ENCODE peak calls at places on chromosome 6, in nine cellular contexts. One of them, this sample, is unnamed.

GRCh38 chr6:32684246-32684645 is 17.8 kb upstream of the HLA-DQB1 start:
- DNase-seq in HCEC 1CT: no peak
- DNase-seq in mammary epithelial cell: no peak
- DNase-seq in activated T-helper 2 cell treated with anti-CD3 and anti-CD28 coated beads, Interferon-gamma antibody, Interleukin-2, Interleukin-4, amounts not matched to agents 10 μg/mL and 5 μg/mL and 100 μg/mL, durations not matched to agents 14 hours and 24 hours and 36 hours: no peak
- DNase-seq in cardiac fibroblast: no peak
- DNase-seq in nephron progenitor cell: no peak
- DNase-seq in GM10248: no peak
- DNase-seq in Daoy: no peak
- DNase-seq in stimulated activated CD4-positive, alpha-beta T cell treated with anti-CD3 and anti-CD28 coated beads, Interleukin-1b, Interleukin-23, amount 100 ng/mL, for 48 hours: no peak
- DNase-seq in this sample: no peak

GRCh38 chr6:16103708-16104107 is 25.2 kb upstream of the MYLIP start:
- DNase-seq in HCEC 1CT: no peak
- DNase-seq in mammary epithelial cell: no peak
- DNase-seq in activated T-helper 2 cell treated with anti-CD3 and anti-CD28 coated beads, Interferon-gamma antibody, Interleukin-2, Interleukin-4, amounts not matched to agents 10 μg/mL and 5 μg/mL and 100 μg/mL, durations not matched to agents 14 hours and 24 hours and 36 hours: no peak
- DNase-seq in cardiac fibroblast: no peak
- DNase-seq in nephron progenitor cell: peak
- DNase-seq in GM10248: no peak
- DNase-seq in Daoy: no peak
- DNase-seq in stimulated activated CD4-positive, alpha-beta T cell treated with anti-CD3 and anti-CD28 coated beads, Interleukin-1b, Interleukin-23, amount 100 ng/mL, for 48 hours: no peak
- DNase-seq in this sample: no peak

GRCh38 chr6:144360401-144360800 is 75.3 kb downstream of the UTRN start:
- DNase-seq in HCEC 1CT: no peak
- DNase-seq in mammary epithelial cell: no peak
- DNase-seq in activated T-helper 2 cell treated with anti-CD3 and anti-CD28 coated beads, Interferon-gamma antibody, Interleukin-2, Interleukin-4, amounts not matched to agents 10 μg/mL and 5 μg/mL and 100 μg/mL, durations not matched to agents 14 hours and 24 hours and 36 hours: no peak
- DNase-seq in cardiac fibroblast: no peak
- DNase-seq in nephron progenitor cell: no peak
- DNase-seq in GM10248: no peak
- DNase-seq in Daoy: peak
- DNase-seq in stimulated activated CD4-positive, alpha-beta T cell treated with anti-CD3 and anti-CD28 coated beads, Interleukin-1b, Interleukin-23, amount 100 ng/mL, for 48 hours: no peak
- DNase-seq in this sample: no peak

GRCh38 chr6:7526755-7527154 is 14.7 kb upstream of the DSP start:
- DNase-seq in HCEC 1CT: no peak
- DNase-seq in mammary epithelial cell: no peak
- DNase-seq in activated T-helper 2 cell treated with anti-CD3 and anti-CD28 coated beads, Interferon-gamma antibody, Interleukin-2, Interleukin-4, amounts not matched to agents 10 μg/mL and 5 μg/mL and 100 μg/mL, durations not matched to agents 14 hours and 24 hours and 36 hours: no peak
- DNase-seq in cardiac fibroblast: no peak
- DNase-seq in nephron progenitor cell: no peak
- DNase-seq in GM10248: no peak
- DNase-seq in Daoy: no peak
- DNase-seq in stimulated activated CD4-positive, alpha-beta T cell treated with anti-CD3 and anti-CD28 coated beads, Interleukin-1b, Interleukin-23, amount 100 ng/mL, for 48 hours: no peak
- DNase-seq in this sample: no peak

GRCh38 chr6:163148781-163149534 is 265.6 kb upstream of the QKI start:
- DNase-seq in HCEC 1CT: no peak
- DNase-seq in mammary epithelial cell: no peak
- DNase-seq in activated T-helper 2 cell treated with anti-CD3 and anti-CD28 coated beads, Interferon-gamma antibody, Interleukin-2, Interleukin-4, amounts not matched to agents 10 μg/mL and 5 μg/mL and 100 μg/mL, durations not matched to agents 14 hours and 24 hours and 36 hours: no peak
- DNase-seq in cardiac fibroblast: no peak
- DNase-seq in nephron progenitor cell: no peak
- DNase-seq in GM10248: no peak
- DNase-seq in Daoy: no peak
- DNase-seq in stimulated activated CD4-positive, alpha-beta T cell treated with anti-CD3 and anti-CD28 coated beads, Interleukin-1b, Interleukin-23, amount 100 ng/mL, for 48 hours: no peak
- DNase-seq in this sample: no peak

GRCh38 chr6:113427617-113428016 is 429.5 kb upstream of the MARCKS start:
- DNase-seq in HCEC 1CT: no peak
- DNase-seq in mammary epithelial cell: no peak
- DNase-seq in activated T-helper 2 cell treated with anti-CD3 and anti-CD28 coated beads, Interferon-gamma antibody, Interleukin-2, Interleukin-4, amounts not matched to agents 10 μg/mL and 5 μg/mL and 100 μg/mL, durations not matched to agents 14 hours and 24 hours and 36 hours: no peak
- DNase-seq in cardiac fibroblast: no peak
- DNase-seq in nephron progenitor cell: no peak
- DNase-seq in GM10248: no peak
- DNase-seq in Daoy: no peak
- DNase-seq in stimulated activated CD4-positive, alpha-beta T cell treated with anti-CD3 and anti-CD28 coated beads, Interleukin-1b, Interleukin-23, amount 100 ng/mL, for 48 hours: no peak
- DNase-seq in this sample: no peak

GRCh38 chr6:90885611-90886056 is 298.8 kb upstream of the MAP3K7 start:
- DNase-seq in HCEC 1CT: no peak
- DNase-seq in mammary epithelial cell: peak
- DNase-seq in activated T-helper 2 cell treated with anti-CD3 and anti-CD28 coated beads, Interferon-gamma antibody, Interleukin-2, Interleukin-4, amounts not matched to agents 10 μg/mL and 5 μg/mL and 100 μg/mL, durations not matched to agents 14 hours and 24 hours and 36 hours: no peak
- DNase-seq in cardiac fibroblast: no peak
- DNase-seq in nephron progenitor cell: no peak
- DNase-seq in GM10248: no peak
- DNase-seq in Daoy: peak
- DNase-seq in stimulated activated CD4-positive, alpha-beta T cell treated with anti-CD3 and anti-CD28 coated beads, Interleukin-1b, Interleukin-23, amount 100 ng/mL, for 48 hours: no peak
- DNase-seq in this sample: no peak

GRCh38 chr6:26295691-26296555 is 69.1 kb upstream of the BTN3A2 start:
- DNase-seq in HCEC 1CT: peak
- DNase-seq in mammary epithelial cell: peak
- DNase-seq in activated T-helper 2 cell treated with anti-CD3 and anti-CD28 coated beads, Interferon-gamma antibody, Interleukin-2, Interleukin-4, amounts not matched to agents 10 μg/mL and 5 μg/mL and 100 μg/mL, durations not matched to agents 14 hours and 24 hours and 36 hours: no peak
- DNase-seq in cardiac fibroblast: peak
- DNase-seq in nephron progenitor cell: no peak
- DNase-seq in GM10248: no peak
- DNase-seq in Daoy: peak
- DNase-seq in stimulated activated CD4-positive, alpha-beta T cell treated with anti-CD3 and anti-CD28 coated beads, Interleukin-1b, Interleukin-23, amount 100 ng/mL, for 48 hours: no peak
- DNase-seq in this sample: no peak

GRCh38 chr6:3291987-3292386 is 33.2 kb downstream of the PSMG4 start:
- DNase-seq in HCEC 1CT: no peak
- DNase-seq in mammary epithelial cell: no peak
- DNase-seq in activated T-helper 2 cell treated with anti-CD3 and anti-CD28 coated beads, Interferon-gamma antibody, Interleukin-2, Interleukin-4, amounts not matched to agents 10 μg/mL and 5 μg/mL and 100 μg/mL, durations not matched to agents 14 hours and 24 hours and 36 hours: no peak
- DNase-seq in cardiac fibroblast: peak
- DNase-seq in nephron progenitor cell: no peak
- DNase-seq in GM10248: no peak
- DNase-seq in Daoy: no peak
- DNase-seq in stimulated activated CD4-positive, alpha-beta T cell treated with anti-CD3 and anti-CD28 coated beads, Interleukin-1b, Interleukin-23, amount 100 ng/mL, for 48 hours: no peak
- DNase-seq in this sample: no peak

GRCh38 chr6:3388786-3389185 is 68.1 kb downstream of the SLC22A23 start:
- DNase-seq in HCEC 1CT: no peak
- DNase-seq in mammary epithelial cell: no peak
- DNase-seq in activated T-helper 2 cell treated with anti-CD3 and anti-CD28 coated beads, Interferon-gamma antibody, Interleukin-2, Interleukin-4, amounts not matched to agents 10 μg/mL and 5 μg/mL and 100 μg/mL, durations not matched to agents 14 hours and 24 hours and 36 hours: no peak
- DNase-seq in cardiac fibroblast: no peak
- DNase-seq in nephron progenitor cell: no peak
- DNase-seq in GM10248: peak
- DNase-seq in Daoy: no peak
- DNase-seq in stimulated activated CD4-positive, alpha-beta T cell treated with anti-CD3 and anti-CD28 coated beads, Interleukin-1b, Interleukin-23, amount 100 ng/mL, for 48 hours: no peak
- DNase-seq in this sample: no peak

GRCh38 chr6:11364971-11365397 is 132.5 kb upstream of the NEDD9 start:
- DNase-seq in HCEC 1CT: peak
- DNase-seq in mammary epithelial cell: no peak
- DNase-seq in activated T-helper 2 cell treated with anti-CD3 and anti-CD28 coated beads, Interferon-gamma antibody, Interleukin-2, Interleukin-4, amounts not matched to agents 10 μg/mL and 5 μg/mL and 100 μg/mL, durations not matched to agents 14 hours and 24 hours and 36 hours: no peak
- DNase-seq in cardiac fibroblast: peak
- DNase-seq in nephron progenitor cell: no peak
- DNase-seq in GM10248: no peak
- DNase-seq in Daoy: no peak
- DNase-seq in stimulated activated CD4-positive, alpha-beta T cell treated with anti-CD3 and anti-CD28 coated beads, Interleukin-1b, Interleukin-23, amount 100 ng/mL, for 48 hours: no peak
- DNase-seq in this sample: no peak

GRCh38 chr6:54002118-54002517 is 109.1 kb upstream of the MLIP start:
- DNase-seq in HCEC 1CT: no peak
- DNase-seq in mammary epithelial cell: peak
- DNase-seq in activated T-helper 2 cell treated with anti-CD3 and anti-CD28 coated beads, Interferon-gamma antibody, Interleukin-2, Interleukin-4, amounts not matched to agents 10 μg/mL and 5 μg/mL and 100 μg/mL, durations not matched to agents 14 hours and 24 hours and 36 hours: no peak
- DNase-seq in cardiac fibroblast: no peak
- DNase-seq in nephron progenitor cell: no peak
- DNase-seq in GM10248: no peak
- DNase-seq in Daoy: no peak
- DNase-seq in stimulated activated CD4-positive, alpha-beta T cell treated with anti-CD3 and anti-CD28 coated beads, Interleukin-1b, Interleukin-23, amount 100 ng/mL, for 48 hours: no peak
- DNase-seq in this sample: no peak

GRCh38 chr6:66699385-66699784 is 992.4 kb upstream of the EYS start:
- DNase-seq in HCEC 1CT: no peak
- DNase-seq in mammary epithelial cell: no peak
- DNase-seq in activated T-helper 2 cell treated with anti-CD3 and anti-CD28 coated beads, Interferon-gamma antibody, Interleukin-2, Interleukin-4, amounts not matched to agents 10 μg/mL and 5 μg/mL and 100 μg/mL, durations not matched to agents 14 hours and 24 hours and 36 hours: no peak
- DNase-seq in cardiac fibroblast: no peak
- DNase-seq in nephron progenitor cell: no peak
- DNase-seq in GM10248: no peak
- DNase-seq in Daoy: no peak
- DNase-seq in stimulated activated CD4-positive, alpha-beta T cell treated with anti-CD3 and anti-CD28 coated beads, Interleukin-1b, Interleukin-23, amount 100 ng/mL, for 48 hours: no peak
- DNase-seq in this sample: no peak

GRCh38 chr6:28907394-28907793 is 16.4 kb downstream of the TRIM27 start:
- DNase-seq in HCEC 1CT: peak
- DNase-seq in mammary epithelial cell: peak
- DNase-seq in activated T-helper 2 cell treated with anti-CD3 and anti-CD28 coated beads, Interferon-gamma antibody, Interleukin-2, Interleukin-4, amounts not matched to agents 10 μg/mL and 5 μg/mL and 100 μg/mL, durations not matched to agents 14 hours and 24 hours and 36 hours: no peak
- DNase-seq in cardiac fibroblast: peak
- DNase-seq in nephron progenitor cell: no peak
- DNase-seq in GM10248: no peak
- DNase-seq in Daoy: peak
- DNase-seq in stimulated activated CD4-positive, alpha-beta T cell treated with anti-CD3 and anti-CD28 coated beads, Interleukin-1b, Interleukin-23, amount 100 ng/mL, for 48 hours: no peak
- DNase-seq in this sample: no peak

GRCh38 chr6:43014434-43014909 is 423 bp downstream of the KLHDC3 start:
- DNase-seq in HCEC 1CT: peak
- DNase-seq in mammary epithelial cell: peak
- DNase-seq in activated T-helper 2 cell treated with anti-CD3 and anti-CD28 coated beads, Interferon-gamma antibody, Interleukin-2, Interleukin-4, amounts not matched to agents 10 μg/mL and 5 μg/mL and 100 μg/mL, durations not matched to agents 14 hours and 24 hours and 36 hours: no peak
- DNase-seq in cardiac fibroblast: peak
- DNase-seq in nephron progenitor cell: no peak
- DNase-seq in GM10248: no peak
- DNase-seq in Daoy: no peak
- DNase-seq in stimulated activated CD4-positive, alpha-beta T cell treated with anti-CD3 and anti-CD28 coated beads, Interleukin-1b, Interleukin-23, amount 100 ng/mL, for 48 hours: no peak
- DNase-seq in this sample: no peak

GRCh38 chr6:7742214-7742613 is 16.3 kb downstream of the BMP6 start:
- DNase-seq in HCEC 1CT: no peak
- DNase-seq in mammary epithelial cell: no peak
- DNase-seq in activated T-helper 2 cell treated with anti-CD3 and anti-CD28 coated beads, Interferon-gamma antibody, Interleukin-2, Interleukin-4, amounts not matched to agents 10 μg/mL and 5 μg/mL and 100 μg/mL, durations not matched to agents 14 hours and 24 hours and 36 hours: no peak
- DNase-seq in cardiac fibroblast: no peak
- DNase-seq in nephron progenitor cell: no peak
- DNase-seq in GM10248: no peak
- DNase-seq in Daoy: no peak
- DNase-seq in stimulated activated CD4-positive, alpha-beta T cell treated with anti-CD3 and anti-CD28 coated beads, Interleukin-1b, Interleukin-23, amount 100 ng/mL, for 48 hours: no peak
- DNase-seq in this sample: no peak

GRCh38 chr6:155174576-155175174 is 89.1 kb upstream of the CLDN20 start:
- DNase-seq in HCEC 1CT: peak
- DNase-seq in mammary epithelial cell: peak
- DNase-seq in activated T-helper 2 cell treated with anti-CD3 and anti-CD28 coated beads, Interferon-gamma antibody, Interleukin-2, Interleukin-4, amounts not matched to agents 10 μg/mL and 5 μg/mL and 100 μg/mL, durations not matched to agents 14 hours and 24 hours and 36 hours: peak
- DNase-seq in cardiac fibroblast: peak
- DNase-seq in nephron progenitor cell: peak
- DNase-seq in GM10248: peak
- DNase-seq in Daoy: peak
- DNase-seq in stimulated activated CD4-positive, alpha-beta T cell treated with anti-CD3 and anti-CD28 coated beads, Interleukin-1b, Interleukin-23, amount 100 ng/mL, for 48 hours: peak
- DNase-seq in this sample: peak

GRCh38 chr6:4518506-4518905 is 257.7 kb upstream of the CDYL start:
- DNase-seq in HCEC 1CT: peak
- DNase-seq in mammary epithelial cell: peak
- DNase-seq in activated T-helper 2 cell treated with anti-CD3 and anti-CD28 coated beads, Interferon-gamma antibody, Interleukin-2, Interleukin-4, amounts not matched to agents 10 μg/mL and 5 μg/mL and 100 μg/mL, durations not matched to agents 14 hours and 24 hours and 36 hours: no peak
- DNase-seq in cardiac fibroblast: peak
- DNase-seq in nephron progenitor cell: no peak
- DNase-seq in GM10248: no peak
- DNase-seq in Daoy: no peak
- DNase-seq in stimulated activated CD4-positive, alpha-beta T cell treated with anti-CD3 and anti-CD28 coated beads, Interleukin-1b, Interleukin-23, amount 100 ng/mL, for 48 hours: no peak
- DNase-seq in this sample: no peak

GRCh38 chr6:97849390-97849789 is 566.4 kb upstream of the MMS22L start:
- DNase-seq in HCEC 1CT: no peak
- DNase-seq in mammary epithelial cell: no peak
- DNase-seq in activated T-helper 2 cell treated with anti-CD3 and anti-CD28 coated beads, Interferon-gamma antibody, Interleukin-2, Interleukin-4, amounts not matched to agents 10 μg/mL and 5 μg/mL and 100 μg/mL, durations not matched to agents 14 hours and 24 hours and 36 hours: no peak
- DNase-seq in cardiac fibroblast: no peak
- DNase-seq in nephron progenitor cell: no peak
- DNase-seq in GM10248: no peak
- DNase-seq in Daoy: no peak
- DNase-seq in stimulated activated CD4-positive, alpha-beta T cell treated with anti-CD3 and anti-CD28 coated beads, Interleukin-1b, Interleukin-23, amount 100 ng/mL, for 48 hours: no peak
- DNase-seq in this sample: no peak

GRCh38 chr6:151060096-151060741 is 179.5 kb upstream of the AKAP12 start:
- DNase-seq in HCEC 1CT: peak
- DNase-seq in mammary epithelial cell: peak
- DNase-seq in activated T-helper 2 cell treated with anti-CD3 and anti-CD28 coated beads, Interferon-gamma antibody, Interleukin-2, Interleukin-4, amounts not matched to agents 10 μg/mL and 5 μg/mL and 100 μg/mL, durations not matched to agents 14 hours and 24 hours and 36 hours: no peak
- DNase-seq in cardiac fibroblast: peak
- DNase-seq in nephron progenitor cell: no peak
- DNase-seq in GM10248: no peak
- DNase-seq in Daoy: peak
- DNase-seq in stimulated activated CD4-positive, alpha-beta T cell treated with anti-CD3 and anti-CD28 coated beads, Interleukin-1b, Interleukin-23, amount 100 ng/mL, for 48 hours: no peak
- DNase-seq in this sample: no peak

GRCh38 chr6:139151425-139152087 is 16.7 kb downstream of the HECA start:
- DNase-seq in HCEC 1CT: no peak
- DNase-seq in mammary epithelial cell: no peak
- DNase-seq in activated T-helper 2 cell treated with anti-CD3 and anti-CD28 coated beads, Interferon-gamma antibody, Interleukin-2, Interleukin-4, amounts not matched to agents 10 μg/mL and 5 μg/mL and 100 μg/mL, durations not matched to agents 14 hours and 24 hours and 36 hours: no peak
- DNase-seq in cardiac fibroblast: no peak
- DNase-seq in nephron progenitor cell: no peak
- DNase-seq in GM10248: no peak
- DNase-seq in Daoy: no peak
- DNase-seq in stimulated activated CD4-positive, alpha-beta T cell treated with anti-CD3 and anti-CD28 coated beads, Interleukin-1b, Interleukin-23, amount 100 ng/mL, for 48 hours: no peak
- DNase-seq in this sample: no peak

GRCh38 chr6:131265939-131266338 is 130.7 kb downstream of the AKAP7 start:
- DNase-seq in HCEC 1CT: no peak
- DNase-seq in mammary epithelial cell: no peak
- DNase-seq in activated T-helper 2 cell treated with anti-CD3 and anti-CD28 coated beads, Interferon-gamma antibody, Interleukin-2, Interleukin-4, amounts not matched to agents 10 μg/mL and 5 μg/mL and 100 μg/mL, durations not matched to agents 14 hours and 24 hours and 36 hours: no peak
- DNase-seq in cardiac fibroblast: no peak
- DNase-seq in nephron progenitor cell: no peak
- DNase-seq in GM10248: no peak
- DNase-seq in Daoy: no peak
- DNase-seq in stimulated activated CD4-positive, alpha-beta T cell treated with anti-CD3 and anti-CD28 coated beads, Interleukin-1b, Interleukin-23, amount 100 ng/mL, for 48 hours: no peak
- DNase-seq in this sample: no peak

GRCh38 chr6:47290124-47290834 is 19.4 kb downstream of the TNFRSF21 start:
- DNase-seq in HCEC 1CT: no peak
- DNase-seq in mammary epithelial cell: no peak
- DNase-seq in activated T-helper 2 cell treated with anti-CD3 and anti-CD28 coated beads, Interferon-gamma antibody, Interleukin-2, Interleukin-4, amounts not matched to agents 10 μg/mL and 5 μg/mL and 100 μg/mL, durations not matched to agents 14 hours and 24 hours and 36 hours: no peak
- DNase-seq in cardiac fibroblast: no peak
- DNase-seq in nephron progenitor cell: no peak
- DNase-seq in GM10248: no peak
- DNase-seq in Daoy: no peak
- DNase-seq in stimulated activated CD4-positive, alpha-beta T cell treated with anti-CD3 and anti-CD28 coated beads, Interleukin-1b, Interleukin-23, amount 100 ng/mL, for 48 hours: no peak
- DNase-seq in this sample: no peak

GRCh38 chr6:97240222-97240621 is 42.8 kb downstream of the MMS22L start:
- DNase-seq in HCEC 1CT: peak
- DNase-seq in mammary epithelial cell: peak
- DNase-seq in activated T-helper 2 cell treated with anti-CD3 and anti-CD28 coated beads, Interferon-gamma antibody, Interleukin-2, Interleukin-4, amounts not matched to agents 10 μg/mL and 5 μg/mL and 100 μg/mL, durations not matched to agents 14 hours and 24 hours and 36 hours: no peak
- DNase-seq in cardiac fibroblast: peak
- DNase-seq in nephron progenitor cell: no peak
- DNase-seq in GM10248: no peak
- DNase-seq in Daoy: peak
- DNase-seq in stimulated activated CD4-positive, alpha-beta T cell treated with anti-CD3 and anti-CD28 coated beads, Interleukin-1b, Interleukin-23, amount 100 ng/mL, for 48 hours: no peak
- DNase-seq in this sample: no peak

GRCh38 chr6:21739838-21740237 is 146.3 kb downstream of the SOX4 start:
- DNase-seq in HCEC 1CT: no peak
- DNase-seq in mammary epithelial cell: no peak
- DNase-seq in activated T-helper 2 cell treated with anti-CD3 and anti-CD28 coated beads, Interferon-gamma antibody, Interleukin-2, Interleukin-4, amounts not matched to agents 10 μg/mL and 5 μg/mL and 100 μg/mL, durations not matched to agents 14 hours and 24 hours and 36 hours: no peak
- DNase-seq in cardiac fibroblast: no peak
- DNase-seq in nephron progenitor cell: no peak
- DNase-seq in GM10248: no peak
- DNase-seq in Daoy: no peak
- DNase-seq in stimulated activated CD4-positive, alpha-beta T cell treated with anti-CD3 and anti-CD28 coated beads, Interleukin-1b, Interleukin-23, amount 100 ng/mL, for 48 hours: no peak
- DNase-seq in this sample: no peak

GRCh38 chr6:37990762-37991525 is 171.4 kb downstream of the ZFAND3 start:
- DNase-seq in HCEC 1CT: peak
- DNase-seq in mammary epithelial cell: peak
- DNase-seq in activated T-helper 2 cell treated with anti-CD3 and anti-CD28 coated beads, Interferon-gamma antibody, Interleukin-2, Interleukin-4, amounts not matched to agents 10 μg/mL and 5 μg/mL and 100 μg/mL, durations not matched to agents 14 hours and 24 hours and 36 hours: no peak
- DNase-seq in cardiac fibroblast: peak
- DNase-seq in nephron progenitor cell: no peak
- DNase-seq in GM10248: no peak
- DNase-seq in Daoy: peak
- DNase-seq in stimulated activated CD4-positive, alpha-beta T cell treated with anti-CD3 and anti-CD28 coated beads, Interleukin-1b, Interleukin-23, amount 100 ng/mL, for 48 hours: no peak
- DNase-seq in this sample: peak

GRCh38 chr6:161215193-161215592 is 58.7 kb downstream of the AGPAT4 start:
- DNase-seq in HCEC 1CT: peak
- DNase-seq in mammary epithelial cell: peak
- DNase-seq in activated T-helper 2 cell treated with anti-CD3 and anti-CD28 coated beads, Interferon-gamma antibody, Interleukin-2, Interleukin-4, amounts not matched to agents 10 μg/mL and 5 μg/mL and 100 μg/mL, durations not matched to agents 14 hours and 24 hours and 36 hours: no peak
- DNase-seq in cardiac fibroblast: peak
- DNase-seq in nephron progenitor cell: no peak
- DNase-seq in GM10248: no peak
- DNase-seq in Daoy: peak
- DNase-seq in stimulated activated CD4-positive, alpha-beta T cell treated with anti-CD3 and anti-CD28 coated beads, Interleukin-1b, Interleukin-23, amount 100 ng/mL, for 48 hours: no peak
- DNase-seq in this sample: no peak

GRCh38 chr6:63553208-63553607 is 19.1 kb upstream of the LOC128125822 start:
- DNase-seq in HCEC 1CT: no peak
- DNase-seq in mammary epithelial cell: no peak
- DNase-seq in activated T-helper 2 cell treated with anti-CD3 and anti-CD28 coated beads, Interferon-gamma antibody, Interleukin-2, Interleukin-4, amounts not matched to agents 10 μg/mL and 5 μg/mL and 100 μg/mL, durations not matched to agents 14 hours and 24 hours and 36 hours: no peak
- DNase-seq in cardiac fibroblast: no peak
- DNase-seq in nephron progenitor cell: no peak
- DNase-seq in GM10248: peak
- DNase-seq in Daoy: no peak
- DNase-seq in stimulated activated CD4-positive, alpha-beta T cell treated with anti-CD3 and anti-CD28 coated beads, Interleukin-1b, Interleukin-23, amount 100 ng/mL, for 48 hours: no peak
- DNase-seq in this sample: no peak

GRCh38 chr6:7200598-7201443 is 93.1 kb downstream of the RREB1 start:
- DNase-seq in HCEC 1CT: no peak
- DNase-seq in mammary epithelial cell: peak
- DNase-seq in activated T-helper 2 cell treated with anti-CD3 and anti-CD28 coated beads, Interferon-gamma antibody, Interleukin-2, Interleukin-4, amounts not matched to agents 10 μg/mL and 5 μg/mL and 100 μg/mL, durations not matched to agents 14 hours and 24 hours and 36 hours: no peak
- DNase-seq in cardiac fibroblast: no peak
- DNase-seq in nephron progenitor cell: no peak
- DNase-seq in GM10248: no peak
- DNase-seq in Daoy: no peak
- DNase-seq in stimulated activated CD4-positive, alpha-beta T cell treated with anti-CD3 and anti-CD28 coated beads, Interleukin-1b, Interleukin-23, amount 100 ng/mL, for 48 hours: no peak
- DNase-seq in this sample: no peak

GRCh38 chr6:19934996-19935591 is 97.9 kb downstream of the ID4 start:
- DNase-seq in HCEC 1CT: no peak
- DNase-seq in mammary epithelial cell: no peak
- DNase-seq in activated T-helper 2 cell treated with anti-CD3 and anti-CD28 coated beads, Interferon-gamma antibody, Interleukin-2, Interleukin-4, amounts not matched to agents 10 μg/mL and 5 μg/mL and 100 μg/mL, durations not matched to agents 14 hours and 24 hours and 36 hours: no peak
- DNase-seq in cardiac fibroblast: peak
- DNase-seq in nephron progenitor cell: no peak
- DNase-seq in GM10248: no peak
- DNase-seq in Daoy: no peak
- DNase-seq in stimulated activated CD4-positive, alpha-beta T cell treated with anti-CD3 and anti-CD28 coated beads, Interleukin-1b, Interleukin-23, amount 100 ng/mL, for 48 hours: no peak
- DNase-seq in this sample: no peak

GRCh38 chr6:89972024-89972381 is 77.7 kb downstream of the GJA10 start:
- DNase-seq in HCEC 1CT: no peak
- DNase-seq in mammary epithelial cell: no peak
- DNase-seq in activated T-helper 2 cell treated with anti-CD3 and anti-CD28 coated beads, Interferon-gamma antibody, Interleukin-2, Interleukin-4, amounts not matched to agents 10 μg/mL and 5 μg/mL and 100 μg/mL, durations not matched to agents 14 hours and 24 hours and 36 hours: no peak
- DNase-seq in cardiac fibroblast: no peak
- DNase-seq in nephron progenitor cell: no peak
- DNase-seq in GM10248: no peak
- DNase-seq in Daoy: no peak
- DNase-seq in stimulated activated CD4-positive, alpha-beta T cell treated with anti-CD3 and anti-CD28 coated beads, Interleukin-1b, Interleukin-23, amount 100 ng/mL, for 48 hours: no peak
- DNase-seq in this sample: no peak